ENCODE peak calls at places on chromosomes 12 and 14, in ten cellular contexts. J is caudate nucleus; P is naive thymus-derived CD8-positive, alpha-beta T cell; D is KBM-7; B is SK-N-SH; U is germinal center; K is GM23248; Z is T-helper 2 cell; E is heart left ventricle; X is kidney tubule cell. W is an unnamed sample.

GRCh38 chr12:94603434-94604068 is 46.8 kb downstream of the TMCC3 start:
- DNase-seq in J (no peak), P (peak; percentile 66), D (peak; percentile 47), B (no peak), U (peak; percentile 54), K (peak; percentile 32), Z (no peak), E (no peak), X (no peak), W (peak; percentile 48)

GRCh38 chr12:100565987-100566545 is 7.4 kb upstream of the GAS2L3 start:
- DNase-seq in J (no peak), P (no peak), D (no peak), B (no peak), U (no peak), K (no peak), Z (no peak), E (no peak), X (no peak), W (no peak)

GRCh38 chr12:10101042-10101579 is 2.3 kb upstream of the CLEC1A start:
- DNase-seq in J (no peak), P (no peak), D (no peak), B (peak; percentile 14), U (no peak), K (peak; percentile 88), Z (no peak), E (no peak), X (no peak), W (no peak)

GRCh38 chr14:89240414-89240813 is 176.6 kb downstream of the FOXN3 start:
- DNase-seq in J (no peak), P (no peak), D (peak; percentile 32), B (no peak), U (no peak), K (no peak), Z (no peak), E (no peak), X (peak; percentile 41), W (no peak)

GRCh38 chr12:93214523-93215289 is 163.0 kb upstream of the NUDT4 start:
- DNase-seq in J (no peak), P (no peak), D (no peak), B (no peak), U (no peak), K (no peak), Z (no peak), E (no peak), X (no peak), W (no peak)

GRCh38 chr14:63404906-63405305 is 86.2 kb upstream of the GPHB5 start:
- DNase-seq in J (no peak), P (no peak), D (no peak), B (no peak), U (no peak), K (no peak), Z (no peak), E (no peak), X (no peak), W (no peak)

GRCh38 chr14:59897757-59898383 is 22.1 kb upstream of the LRRC9 start:
- DNase-seq in J (no peak), P (no peak), D (no peak), B (peak; percentile 51), U (no peak), K (peak; percentile 28), Z (no peak), E (no peak), X (peak; percentile 45), W (no peak)

GRCh38 chr14:29554335-29554734 is 373.3 kb downstream of the PRKD1 start:
- DNase-seq in J (no peak), P (no peak), D (no peak), B (no peak), U (no peak), K (no peak), Z (no peak), E (no peak), X (no peak), W (no peak)

GRCh38 chr14:100536721-100537700 is 50.2 kb downstream of the BEGAIN start:
- DNase-seq in J (no peak), P (peak; percentile 48), D (no peak), B (peak; percentile 56), U (no peak), K (no peak), Z (peak; percentile 3), E (peak; percentile 12), X (no peak), W (peak; percentile 71)